ENCODE peak calls at places on chromosome 4, in four cellular contexts. S is epithelial cell of esophagus; H is stimulated activated CD4-positive, alpha-beta T cell treated with anti-CD3 and anti-CD28 coated beads, Interleukin-15, amount 100 ng/mL, for 1 hour; Z is central memory CD4-positive, alpha-beta T cell. W is an unnamed sample.

GRCh38 chr4:3331511-3332394 is 38.9 kb downstream of the RGS12 start:
- DNase-seq in S (no peak), H (no peak), Z (no peak), W (no peak)

GRCh38 chr4:11471613-11472012 is 42.9 kb upstream of the HS3ST1 start:
- DNase-seq in S (peak), H (peak), Z (peak), W (peak)

GRCh38 chr4:137609693-137610450 is 77.6 kb upstream of the PCDH18 start:
- DNase-seq in S (no peak), H (no peak), Z (no peak), W (no peak)

GRCh38 chr4:170202721-170203120 is 113.0 kb upstream of the AADAT start:
- DNase-seq in S (no peak), H (no peak), Z (no peak), W (no peak)

GRCh38 chr4:139858436-139859225 is 193.0 kb downstream of the MGST2 start:
- DNase-seq in S (no peak), H (no peak), Z (no peak), W (no peak)

GRCh38 chr4:158259955-158260575 is 49.8 kb downstream of the TMEM144 start:
- DNase-seq in S (peak), H (no peak), Z (no peak), W (no peak)

GRCh38 chr4:14176613-14177012 is 549.1 kb upstream of the BOD1L1 start:
- DNase-seq in S (no peak), H (no peak), Z (no peak), W (no peak)

GRCh38 chr4:176587920-176588319 is 204.8 kb downstream of the VEGFC start:
- DNase-seq in S (peak), H (no peak), Z (no peak), W (no peak)

GRCh38 chr4:134944115-134944514 is 742.5 kb upstream of the PABPC4L start:
- DNase-seq in S (no peak), H (no peak), Z (no peak), W (no peak)

W was measured in CD4-positive, alpha-beta memory T cell.